ENCODE peak calls at places on chromosome 16, in eight cellular contexts. J is EL; V is CD8-positive, alpha-beta memory T cell; U is NCI-H1436; S is effector memory CD4-positive, alpha-beta T cell; Y is stimulated activated CD4-positive, alpha-beta T cell treated with anti-CD3 and anti-CD28 coated beads, Interleukin-2, amount 100 ng/mL, for 48 hours; A is ascending aorta; F is stimulated activated CD8-positive, alpha-beta memory T cell treated with anti-CD3 and anti-CD28 coated beads, Interleukin-12 subunit alpha, Interleukin-12 subunit beta, amount 100 ng/mL, for 4 hours. K is an unnamed sample.

GRCh38 chr16:12944300-12944699 is 42.9 kb downstream of the SHISA9 start:
- DNase-seq in J (no peak), U (no peak), S (no peak), F (no peak), A (no peak), V (no peak), Y (no peak), K (no peak)

GRCh38 chr16:8861563-8862308 is 7.1 kb downstream of the CARHSP1 start:
- DNase-seq in U (no peak), A (no peak), V (no peak), F (no peak), J (no peak), Y (no peak), S (no peak), K (no peak)

GRCh38 chr16:66258916-66259845 is 107.3 kb upstream of the CDH5 start:
- DNase-seq in Y (no peak), J (no peak), S (no peak), F (no peak), A (peak), U (no peak), V (no peak), K (no peak)

GRCh38 chr16:76956394-76956793 is 234.6 kb upstream of the MON1B start:
- DNase-seq in F (no peak), U (no peak), V (no peak), A (no peak), J (no peak), Y (no peak), S (no peak), K (no peak)

GRCh38 chr16:86854058-86854621 is 275.8 kb downstream of the FOXL1 start:
- DNase-seq in A (no peak), F (no peak), U (no peak), Y (no peak), S (no peak), J (peak), V (no peak), K (no peak)

GRCh38 chr16:4989391-4990006 is 31.4 kb downstream of the SEC14L5 start:
- DNase-seq in V (no peak), J (no peak), F (no peak), Y (no peak), S (no peak), U (no peak), A (no peak), K (no peak)

GRCh38 chr16:49382916-49383315 is 9.3 kb downstream of the C16orf78 start:
- DNase-seq in V (no peak), F (no peak), S (no peak), A (no peak), Y (no peak), U (no peak), J (no peak), K (no peak)

GRCh38 chr16:7148606-7149005 is 184.0 kb upstream of the RBFOX1 start:
- DNase-seq in S (no peak), J (no peak), F (no peak), V (no peak), U (no peak), Y (no peak), A (no peak), K (no peak)

GRCh38 chr16:81522141-81522701 is 77.6 kb downstream of the CMIP start:
- DNase-seq in V (peak), Y (no peak), S (peak), A (no peak), U (no peak), J (no peak), F (no peak), K (no peak)

GRCh38 chr16:13298676-13299075 is 397.3 kb downstream of the SHISA9 start:
- DNase-seq in V (no peak), Y (no peak), F (no peak), J (no peak), A (no peak), S (no peak), U (no peak), K (no peak)

GRCh38 chr16:86978445-86979030 is 338.7 kb downstream of the C16orf95 start:
- DNase-seq in Y (no peak), F (no peak), J (no peak), V (no peak), A (no peak), U (no peak), S (no peak), K (no peak)

GRCh38 chr16:9090101-9090959 is 1.1 kb upstream of the HAPSTR1 start:
- DNase-seq in S (peak), U (no peak), Y (peak), F (peak), A (peak), V (peak), J (no peak), K (no peak)

GRCh38 chr16:50196736-50197135 is 43.6 kb downstream of the TENT4B start:
- DNase-seq in U (no peak), Y (no peak), J (peak), V (no peak), F (no peak), A (no peak), S (no peak), K (no peak)

GRCh38 chr16:892536-893255 is 78.1 kb downstream of the LMF1 start:
- DNase-seq in F (no peak), U (no peak), S (no peak), V (no peak), A (no peak), J (no peak), Y (no peak), K (no peak)

GRCh38 chr16:35735403-35736251 is 2276.2 kb downstream of the TP53TG3F start:
- DNase-seq in V (no peak), F (no peak), U (no peak), Y (no peak), A (peak), S (no peak), J (no peak), K (no peak)

GRCh38 chr16:54266363-54266955 is 20.1 kb downstream of the IRX3 start:
- DNase-seq in V (no peak), U (no peak), J (no peak), F (no peak), A (peak), S (no peak), Y (no peak), K (no peak)

GRCh38 chr16:11913425-11914079 is 2.2 kb downstream of the GSPT1 start:
- DNase-seq in V (peak), A (no peak), J (peak), S (peak), Y (no peak), F (no peak), U (no peak), K (no peak)